ENCODE peak calls at places on chromosomes 3 and 15, in seven cellular contexts. N is Right ventricle myocardium superior; D is CD4-positive, alpha-beta memory T cell; S is thoracic aorta; H is AG08395; F is GM19239; Z is progenitor cell of endocrine pancreas. X is an unnamed sample.

GRCh38 chr3:37768107-37768809 is 93.4 kb upstream of the CTDSPL start:
- DNase-seq in H (no peak), F (no peak), S (no peak), N (no peak), D (no peak), Z (no peak), X (no peak)

GRCh38 chr3:105876745-105877624 is 8.2 kb upstream of the CBLB start:
- DNase-seq in S (no peak), F (no peak), N (no peak), H (no peak), D (peak), Z (no peak), X (no peak)

GRCh38 chr3:187550446-187550845 is 119.7 kb downstream of the SST start:
- DNase-seq in S (no peak), N (no peak), D (no peak), H (peak), F (no peak), Z (no peak), X (no peak)

GRCh38 chr3:120678331-120678845 is 3.7 kb downstream of the HGD start:
- DNase-seq in H (peak), Z (peak), D (no peak), F (peak), N (no peak), S (no peak), X (peak)

GRCh38 chr3:125470671-125471070 is 49.3 kb downstream of the SNX4 start:
- DNase-seq in D (no peak), Z (no peak), F (no peak), H (no peak), N (no peak), S (no peak), X (no peak)

GRCh38 chr15:51144021-51144532 is 49.4 kb upstream of the TNFAIP8L3 start:
- DNase-seq in Z (no peak), F (no peak), H (peak), S (no peak), N (no peak), D (no peak), X (peak)

GRCh38 chr3:197942956-197943556 is 6.9 kb upstream of the RPL35A start:
- DNase-seq in D (peak), Z (no peak), N (no peak), S (no peak), H (peak), F (no peak), X (peak)

GRCh38 chr3:49662021-49662420 is 12.1 kb upstream of the APEH start:
- DNase-seq in N (no peak), F (no peak), H (no peak), Z (no peak), D (no peak), S (no peak), X (no peak)

GRCh38 chr3:15427182-15427880 is at the start of the genes EAF1 and METTL6:
- DNase-seq in Z (peak), N (peak), D (peak), H (peak), F (peak), S (peak), X (peak)

GRCh38 chr3:190036631-190037030 is 84.1 kb downstream of the P3H2 start:
- DNase-seq in D (no peak), F (no peak), S (no peak), H (no peak), N (no peak), Z (no peak), X (no peak)

GRCh38 chr3:179015551-179016020 is 56.0 kb downstream of the ZMAT3 start:
- DNase-seq in S (no peak), D (peak), H (peak), F (peak), Z (peak), N (no peak), X (peak)

GRCh38 chr3:50150863-50151686 is 4.0 kb upstream of the SEMA3F start:
- DNase-seq in F (no peak), H (no peak), D (no peak), Z (no peak), S (no peak), N (no peak), X (no peak)

GRCh38 chr15:70246623-70247200 is 149.0 kb upstream of the TLE3 start:
- DNase-seq in H (no peak), N (no peak), D (no peak), S (no peak), Z (no peak), F (no peak), X (no peak)

GRCh38 chr3:52195823-52196331 is 2.1 kb upstream of the ALAS1 start:
- DNase-seq in D (no peak), Z (no peak), H (peak), N (peak), F (no peak), S (no peak), X (peak)

GRCh38 chr15:101637549-101638318 is 14.4 kb downstream of the TM2D3 start:
- DNase-seq in H (no peak), D (no peak), F (no peak), N (no peak), S (no peak), Z (no peak), X (no peak)

GRCh38 chr3:46258525-46258924 is 16.3 kb downstream of the CCR3 start:
- DNase-seq in H (no peak), D (no peak), Z (no peak), S (no peak), N (no peak), F (no peak), X (no peak)

GRCh38 chr15:101127503-101128076 is 124.3 kb downstream of the CHSY1 start:
- DNase-seq in H (peak), S (peak), N (peak), D (peak), F (peak), Z (no peak), X (peak)

GRCh38 chr3:120428904-120429303 is 21.9 kb downstream of the FSTL1 start:
- DNase-seq in N (no peak), D (no peak), Z (no peak), F (no peak), H (peak), S (no peak), X (no peak)

GRCh38 chr15:70380484-70380883 is 282.8 kb upstream of the TLE3 start:
- DNase-seq in F (no peak), N (no peak), D (no peak), S (no peak), H (no peak), Z (no peak), X (no peak)

GRCh38 chr3:148360046-148360445 is 337.7 kb upstream of the AGTR1 start:
- DNase-seq in F (no peak), D (no peak), Z (no peak), N (no peak), H (peak), S (no peak), X (peak)

X was measured in AG08396.